ENCODE peak calls at places on chromosome 1, in six cellular contexts. H is BJ, F is AG20443, I is COR-L47, L is A549, B is NCI-H460. A is an unnamed sample.

GRCh38 chr1:67716800-67717199 is 31.8 kb downstream of the GADD45A start:
- DNase-seq in B (peak; percentile 71), I (peak; percentile 33), F (peak; percentile 27), H (no peak), L (no peak), A (no peak)

GRCh38 chr1:220879090-220879508 is at the start of gene HLX:
- DNase-seq in I (no peak), L (peak; percentile 98), H (peak; percentile 48), B (peak; percentile 85), F (peak; percentile 98), A (peak; percentile 99)

GRCh38 chr1:205220421-205220820 is 7.3 kb upstream of the TMCC2 start:
- DNase-seq in L (no peak), B (no peak), F (no peak), I (no peak), H (no peak), A (no peak)

GRCh38 chr1:208791458-208791857 is 547.3 kb upstream of the PLXNA2 start:
- DNase-seq in I (no peak), H (peak; percentile 28), B (no peak), L (no peak), F (peak; percentile 17), A (no peak)

GRCh38 chr1:150628766-150629114 is 672 bp downstream of the ENSA start:
- DNase-seq in I (no peak), H (no peak), F (no peak), B (no peak), L (no peak), A (no peak)

GRCh38 chr1:50917796-50918137 is 42.3 kb downstream of the FAF1 start:
- DNase-seq in I (no peak), L (no peak), F (no peak), H (no peak), B (no peak), A (no peak)

GRCh38 chr1:81803423-81804103 is 2.8 kb downstream of the ADGRL2 start:
- DNase-seq in F (peak; percentile 22), L (no peak), H (no peak), I (no peak), B (no peak), A (peak; percentile 7)

GRCh38 chr1:60965280-60965854 is 117.0 kb upstream of the NFIA start:
- DNase-seq in H (no peak), L (no peak), I (no peak), F (no peak), B (no peak), A (no peak)

GRCh38 chr1:156060937-156061636 is at the start of gene RAB25:
- DNase-seq in B (no peak), L (no peak), F (no peak), I (peak; percentile 44), H (no peak), A (no peak)

GRCh38 chr1:31166462-31166861 is 73.2 kb downstream of the NKAIN1 start:
- DNase-seq in B (no peak), F (no peak), I (no peak), H (no peak), L (no peak), A (no peak)

GRCh38 chr1:6113116-6113515 is 67.0 kb downstream of the CHD5 start:
- DNase-seq in H (no peak), L (no peak), I (no peak), B (no peak), F (no peak), A (no peak)